ENCODE peak calls at places on chromosomes 5 and 9, in eight cellular contexts. U is cardiac fibroblast, A is epithelial cell of esophagus, K is MCF 10A, H is fibroblast of lung, V is transverse colon, O is H9, P is neural crest cell. G is an unnamed sample.

GRCh38 chr5:74608754-74609576 is 31.6 kb downstream of the ENC1 start:
- DNase-seq in U (no peak), V (no peak), H (no peak), O (no peak), K (no peak), A (no peak), P (no peak), G (no peak)

GRCh38 chr5:746258-746761 is 38.2 kb downstream of the ZDHHC11B start:
- DNase-seq in A (no peak), U (no peak), P (no peak), V (no peak), H (no peak), K (no peak), O (peak), G (no peak)

GRCh38 chr9:79577969-79578723 is 6.4 kb downstream of the TLE4 start:
- DNase-seq in H (no peak), U (peak), V (no peak), A (no peak), O (no peak), K (no peak), P (no peak), G (no peak)

GRCh38 chr9:127140842-127141675 is 18.6 kb upstream of the ANGPTL2 start:
- DNase-seq in A (no peak), O (peak), H (no peak), V (no peak), P (no peak), U (no peak), K (no peak), G (no peak)

GRCh38 chr9:35816708-35817107 is 1.9 kb upstream of the HINT2 start:
- DNase-seq in K (no peak), H (no peak), V (no peak), A (no peak), O (peak), U (no peak), P (no peak), G (no peak)

GRCh38 chr5:143126121-143127019 is 277.1 kb downstream of the NR3C1 start:
- DNase-seq in U (peak), K (no peak), O (no peak), V (no peak), A (no peak), H (no peak), P (no peak), G (no peak)

GRCh38 chr5:5316333-5316732 is 106.1 kb upstream of the ICE1 start:
- DNase-seq in A (no peak), K (no peak), V (no peak), U (no peak), O (no peak), H (peak), P (no peak), G (no peak)

GRCh38 chr5:178078197-178078995 is 34.9 kb upstream of the N4BP3 start:
- DNase-seq in K (peak), O (no peak), A (peak), V (no peak), U (peak), H (peak), P (no peak), G (no peak)

GRCh38 chr9:135490166-135490870 is 10.2 kb upstream of the MRPS2 start:
- DNase-seq in A (no peak), O (no peak), U (no peak), H (no peak), V (no peak), K (no peak), P (no peak), G (no peak)

GRCh38 chr5:28009526-28010025 is 971.2 kb upstream of the CDH9 start:
- DNase-seq in P (no peak), A (peak), O (no peak), K (no peak), H (peak), V (no peak), U (no peak), G (no peak)

GRCh38 chr5:417765-418559 is 25.0 kb upstream of the EXOC3 start:
- DNase-seq in K (no peak), U (no peak), O (no peak), P (no peak), A (no peak), H (no peak), V (no peak), G (no peak)

GRCh38 chr9:135358161-135358940 is 121.2 kb upstream of the PPP1R26 start:
- DNase-seq in U (no peak), H (no peak), V (no peak), O (no peak), A (no peak), K (no peak), P (no peak), G (no peak)

GRCh38 chr5:158223054-158223453 is 364.1 kb upstream of the CLINT1 start:
- DNase-seq in K (no peak), U (no peak), O (no peak), A (no peak), H (no peak), P (no peak), V (no peak), G (no peak)

GRCh38 chr9:79189511-79189924 is 382.2 kb upstream of the TLE4 start:
- DNase-seq in P (no peak), A (no peak), O (no peak), U (peak), V (no peak), H (peak), K (no peak), G (no peak)

GRCh38 chr5:140329739-140330481 is 16.5 kb downstream of the HBEGF start:
- DNase-seq in O (no peak), U (peak), P (no peak), A (no peak), K (no peak), H (no peak), V (no peak), G (no peak)

GRCh38 chr9:33151007-33151557 is 16.1 kb downstream of the B4GALT1 start:
- DNase-seq in U (peak), O (no peak), H (peak), K (peak), P (no peak), V (peak), A (peak), G (no peak)

GRCh38 chr5:141084487-141084989 is 9.9 kb upstream of the PCDHB2 start:
- DNase-seq in U (peak), V (peak), H (peak), P (no peak), O (peak), K (peak), A (peak), G (no peak)

GRCh38 chr9:98576859-98577258 is 131.9 kb downstream of the GABBR2 start:
- DNase-seq in U (no peak), V (no peak), K (no peak), H (no peak), P (no peak), O (no peak), A (no peak), G (no peak)

GRCh38 chr9:78552802-78553201 is 255.9 kb downstream of the PSAT1 start:
- DNase-seq in O (no peak), K (peak), V (no peak), H (peak), A (no peak), U (no peak), P (no peak), G (no peak)

GRCh38 chr5:151924564-151925395 is at the start of gene GLRA1:
- DNase-seq in H (peak), V (peak), P (peak), O (peak), A (peak), K (peak), U (peak), G (no peak)

GRCh38 chr5:131226899-131227298 is 37.0 kb upstream of the CDC42SE2 start:
- DNase-seq in A (no peak), K (no peak), H (peak), V (no peak), P (no peak), O (no peak), U (no peak), G (no peak)

GRCh38 chr9:113624721-113625120 is 161.2 kb downstream of the RGS3 start:
- DNase-seq in H (peak), O (peak), V (no peak), A (no peak), U (peak), K (no peak), P (no peak), G (no peak)

GRCh38 chr5:36529142-36529541 is 77.3 kb upstream of the SLC1A3 start:
- DNase-seq in V (no peak), U (no peak), K (no peak), A (no peak), H (no peak), P (no peak), O (no peak), G (no peak)

GRCh38 chr9:94554439-94555331 is at the start of gene PCAT7:
- DNase-seq in O (peak), U (peak), A (peak), V (peak), H (peak), K (peak), P (peak), G (peak)

GRCh38 chr5:65769539-65769938 is 47.5 kb downstream of the NLN start:
- DNase-seq in H (peak), O (no peak), K (peak), V (no peak), P (no peak), A (peak), U (peak), G (no peak)

DNA sequence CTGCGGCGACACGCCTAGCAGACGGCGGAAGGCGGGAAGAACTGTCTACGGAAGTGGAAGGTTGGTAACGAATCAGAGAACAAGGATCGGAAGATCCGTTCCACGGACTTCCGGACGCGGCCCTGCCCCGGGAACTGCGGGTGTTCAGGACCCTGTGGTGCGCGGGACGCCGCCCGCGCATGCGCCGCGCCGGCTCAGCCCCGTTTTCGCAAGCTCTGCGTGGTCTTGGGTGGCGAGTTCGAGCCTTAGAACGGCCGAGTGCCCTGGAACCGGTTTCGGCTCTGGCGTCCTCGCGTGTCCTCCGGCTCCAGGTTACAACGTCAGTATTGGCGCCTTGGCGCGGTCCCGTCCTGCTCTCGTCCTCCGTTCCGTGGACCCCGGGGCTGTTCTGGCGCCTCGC is 515 bp upstream of the RNU6ATAC start:
- DNase-seq in A (no peak), P (no peak), H (no peak), V (no peak), O (no peak), U (no peak), K (no peak), G (no peak)
- TF ChIP-seq CTCF in A (no peak), P (no peak), H (no peak), V (no peak), O (no peak), U (no peak), K (no peak), G (no peak)

DNA sequence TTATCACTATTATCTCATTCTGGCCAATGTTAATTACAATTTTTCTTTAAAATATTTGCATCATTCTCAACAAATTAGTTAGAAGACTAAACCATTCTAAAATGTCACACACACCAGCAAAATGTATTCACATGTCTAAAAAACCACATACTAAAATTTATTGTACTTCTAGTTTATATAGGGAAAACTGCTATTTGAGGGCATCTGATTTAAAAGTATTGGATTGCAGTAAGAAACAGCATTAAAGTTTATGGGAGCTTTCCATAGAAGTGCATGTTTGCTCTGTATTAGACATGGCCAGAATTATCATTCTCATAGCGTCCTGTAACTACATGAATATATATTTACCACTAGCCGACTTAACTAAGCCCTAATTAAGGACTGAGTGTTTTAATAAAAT is 150.3 kb downstream of the PBX3 start:
- DNase-seq in H (no peak), P (no peak), K (no peak), A (no peak), O (no peak), U (no peak), V (no peak), G (no peak)
- TF ChIP-seq CTCF in H (no peak), P (no peak), K (no peak), A (no peak), O (no peak), U (no peak), V (no peak), G (no peak)

GRCh38 chr5:53418409-53418808 is 62.0 kb upstream of the FST start:
- DNase-seq in A (no peak), V (no peak), H (peak), U (no peak), O (no peak), P (no peak), K (no peak), G (no peak)
- TF ChIP-seq CTCF in A (no peak), V (no peak), H (no peak), U (no peak), O (no peak), P (no peak), K (no peak), G (no peak)

GRCh38 chr9:21995652-21996275 is 1.2 kb downstream of the CDKN2B-AS1 start:
- DNase-seq in A (peak), V (peak), K (no peak), O (no peak), P (no peak), H (peak), U (peak), G (no peak)
- TF ChIP-seq CTCF in A (no peak), V (no peak), K (no peak), O (peak), P (peak), H (peak), U (peak), G (peak)

DNA sequence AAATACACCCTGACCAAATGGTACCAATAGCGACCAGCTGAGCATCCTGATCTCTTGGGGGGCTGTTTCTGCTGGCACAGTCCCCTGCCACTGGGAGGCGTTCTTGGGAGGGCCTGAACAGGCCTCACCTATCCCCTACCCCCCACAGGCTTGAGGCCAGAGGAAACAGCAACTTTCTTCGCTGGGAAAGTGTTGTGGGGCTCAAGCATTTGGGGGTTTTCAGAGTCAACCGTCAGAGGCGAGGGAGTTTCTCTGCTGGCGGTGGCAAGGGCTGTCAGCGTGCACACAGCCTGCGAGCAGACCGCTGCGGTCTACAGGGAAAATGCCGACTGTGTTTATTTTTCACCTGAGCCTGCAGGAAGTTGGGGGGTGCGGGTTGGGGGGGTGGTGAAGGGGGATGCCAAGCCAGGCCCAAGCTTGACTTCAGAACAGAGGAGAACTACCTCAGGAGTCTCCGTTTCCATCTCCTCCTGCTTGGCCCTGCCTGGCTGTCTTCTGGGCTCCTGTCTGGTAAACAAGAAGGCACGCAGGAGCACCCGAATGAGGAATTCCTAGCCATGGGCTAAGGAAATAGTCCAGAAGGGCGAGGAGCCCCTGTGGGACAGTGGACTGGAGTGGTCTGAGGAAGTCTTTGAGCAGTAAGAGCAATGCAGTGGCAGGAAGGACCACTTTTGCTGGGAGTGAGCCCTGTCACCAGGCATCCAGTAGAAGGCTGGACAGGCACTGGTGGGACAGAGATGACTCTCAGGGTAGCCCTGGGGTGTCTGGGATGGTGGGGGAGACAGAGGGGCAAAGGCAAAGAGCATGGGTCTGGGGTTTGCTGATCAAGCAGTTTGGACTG is 18.1 kb downstream of the TCF7 start:
- DNase-seq in P (no peak), V (no peak), H (no peak), O (peak), A (no peak), U (no peak), K (no peak), G (peak)
- TF ChIP-seq CTCF in P (no peak), V (no peak), H (no peak), O (peak), A (no peak), U (no peak), K (no peak), G (peak)

GRCh38 chr5:81349161-81349560 is 44.8 kb downstream of the ACOT12 start:
- DNase-seq in V (no peak), O (no peak), P (no peak), K (no peak), H (no peak), A (no peak), U (no peak), G (no peak)

GRCh38 chr5:81344736-81345135 is 43.3 kb downstream of the ZCCHC9 start:
- DNase-seq in U (no peak), H (no peak), P (no peak), A (no peak), K (no peak), O (no peak), V (no peak), G (no peak)

GRCh38 chr5:81350507-81350906 is 43.4 kb downstream of the ACOT12 start:
- DNase-seq in U (no peak), O (no peak), P (no peak), V (no peak), H (no peak), A (no peak), K (no peak), G (no peak)

GRCh38 chr5:81345411-81346003 is 44.1 kb downstream of the ZCCHC9 start:
- DNase-seq in V (no peak), A (no peak), K (no peak), H (no peak), U (no peak), P (no peak), O (no peak), G (no peak)
- TF ChIP-seq CTCF in V (no peak), A (no peak), K (no peak), H (no peak), U (no peak), P (peak), O (peak), G (no peak)

GRCh38 chr5:54895816-54896341 is 89.5 kb downstream of the ESM1 start:
- DNase-seq in A (peak), P (no peak), V (no peak), H (peak), U (peak), K (peak), O (no peak), G (no peak)
- TF ChIP-seq CTCF in A (peak), P (peak), V (peak), H (peak), U (peak), K (peak), O (peak), G (peak)

DNA sequence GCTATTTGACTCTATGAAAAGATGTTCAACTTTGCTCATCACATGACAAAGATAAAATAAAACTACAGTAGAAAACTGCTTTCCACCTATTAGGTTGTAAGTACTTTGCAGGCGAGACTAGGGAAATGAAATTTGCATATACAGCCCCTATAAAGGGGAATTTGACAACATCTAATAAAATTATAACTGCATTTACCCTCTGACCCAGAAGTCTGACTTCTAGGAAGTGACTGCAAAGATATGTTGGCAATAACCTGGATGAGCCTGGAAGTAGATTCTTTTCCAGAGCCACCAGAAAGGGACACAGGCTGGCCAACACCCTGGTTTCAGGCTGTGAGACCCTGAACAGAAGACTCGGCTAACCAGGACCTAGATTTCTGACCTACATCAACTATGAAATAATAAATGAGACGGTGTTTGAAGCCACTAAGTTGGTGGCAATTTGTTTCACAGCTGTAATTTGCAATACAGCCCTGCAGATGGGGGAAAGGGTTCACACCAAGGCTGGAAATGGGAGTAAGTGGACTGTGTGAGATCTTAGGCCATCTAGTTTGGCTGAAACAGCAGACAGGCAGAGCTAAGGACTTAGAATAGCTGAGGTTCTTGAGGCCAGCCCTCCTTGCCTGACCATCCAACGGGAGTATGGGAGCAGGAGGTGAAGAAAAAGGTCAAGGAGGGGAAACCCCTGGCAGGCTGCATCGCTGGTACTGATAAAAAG is 106.6 kb downstream of the SIL1 start:
- DNase-seq in H (no peak), U (peak), A (no peak), O (no peak), V (peak), K (peak), P (no peak), G (no peak)
- TF ChIP-seq CTCF in H (peak), U (no peak), A (peak), O (no peak), V (no peak), K (no peak), P (no peak), G (peak)

G was measured in GM12864.